ENCODE peak calls at places on chromosomes 11 and 22, in eight cellular contexts. F, J, A, R, N, Q, B and K are unnamed samples.
A peak's percentile ranks its signal among the peaks of the same experiment; 100 is the strongest.

GRCh38 chr22:28939394-28939793 is 56.0 kb downstream of the ZNRF3 start:
- DNase-seq in F (no peak), J (no peak), A (no peak), R (no peak), N (no peak), Q (no peak), B (no peak), K (no peak)

GRCh38 chr22:43789452-43789851 is 22.7 kb downstream of the EFCAB6 start:
- DNase-seq in F (peak; percentile 99), J (peak; percentile 81), A (no peak), R (no peak), N (peak; percentile 87), Q (no peak), B (peak; percentile 94), K (no peak)

GRCh38 chr11:130315354-130315970 is 745 bp upstream of the ZBTB44 start:
- DNase-seq in F (no peak), J (peak; percentile 21), A (no peak), R (peak; percentile 38), N (no peak), Q (peak; percentile 71), B (no peak), K (no peak)

GRCh38 chr11:28981331-28981865 is 873.2 kb downstream of the METTL15 start:
- DNase-seq in F (no peak), J (no peak), A (no peak), R (no peak), N (no peak), Q (no peak), B (no peak), K (no peak)

GRCh38 chr11:17611049-17611448 is 64.0 kb downstream of the OTOG start:
- DNase-seq in F (no peak), J (no peak), A (no peak), R (no peak), N (no peak), Q (no peak), B (no peak), K (no peak)

GRCh38 chr11:11587122-11587521 is 34.7 kb downstream of the GALNT18 start:
- DNase-seq in F (no peak), J (no peak), A (no peak), R (no peak), N (no peak), Q (no peak), B (no peak), K (no peak)

GRCh38 chr11:116893437-116893836 is 56.0 kb upstream of the APOA1 start:
- DNase-seq in F (no peak), J (no peak), A (no peak), R (no peak), N (no peak), Q (no peak), B (no peak), K (no peak)

GRCh38 chr11:11502303-11502828 is 119.4 kb downstream of the GALNT18 start:
- DNase-seq in F (no peak), J (no peak), A (no peak), R (no peak), N (no peak), Q (no peak), B (no peak), K (no peak)

GRCh38 chr22:41557401-41558240 is 3.2 kb upstream of the CSDC2 start:
- DNase-seq in F (peak; percentile 80), J (peak; percentile 79), A (no peak), R (no peak), N (no peak), Q (peak; percentile 24), B (peak; percentile 75), K (no peak)

GRCh38 chr11:121514401-121514981 is 61.7 kb upstream of the SORL1-AS1 start:
- DNase-seq in F (no peak), J (no peak), A (no peak), R (peak; percentile 11), N (no peak), Q (no peak), B (no peak), K (no peak)

GRCh38 chr11:65862191-65862735 is 2.0 kb downstream of the MUS81 start:
- DNase-seq in F (no peak), J (peak; percentile 25), A (no peak), R (no peak), N (peak; percentile 28), Q (no peak), B (no peak), K (no peak)

GRCh38 chr11:78562398-78562797 is 12.3 kb downstream of the NARS2 start:
- DNase-seq in F (peak; percentile 86), J (no peak), A (no peak), R (no peak), N (peak; percentile 58), Q (no peak), B (no peak), K (no peak)

GRCh38 chr11:111674941-111675340 is 72.7 kb downstream of the SIK2 start:
- DNase-seq in F (no peak), J (no peak), A (no peak), R (no peak), N (no peak), Q (no peak), B (no peak), K (no peak)

GRCh38 chr22:36102995-36103394 is 57.6 kb downstream of the APOL3 start:
- DNase-seq in F (no peak), J (no peak), A (no peak), R (no peak), N (no peak), Q (no peak), B (no peak), K (no peak)

GRCh38 chr11:120420572-120420971 is 84.4 kb downstream of the ARHGEF12 start:
- DNase-seq in F (no peak), J (no peak), A (no peak), R (no peak), N (no peak), Q (no peak), B (no peak), K (no peak)

GRCh38 chr22:36863281-36863680 is 2.5 kb downstream of the NCF4 start:
- DNase-seq in F (no peak), J (no peak), A (no peak), R (no peak), N (no peak), Q (no peak), B (no peak), K (no peak)

GRCh38 chr11:131957891-131958290 is 587.5 kb downstream of the NTM start:
- DNase-seq in F (no peak), J (no peak), A (no peak), R (no peak), N (no peak), Q (no peak), B (no peak), K (no peak)

GRCh38 chr11:125170406-125171031 is 6.0 kb downstream of the PKNOX2 start:
- DNase-seq in F (no peak), J (no peak), A (no peak), R (no peak), N (no peak), Q (no peak), B (no peak), K (no peak)

GRCh38 chr11:95788921-95789505 is 569 bp downstream of the FAM76B start:
- DNase-seq in F (peak; percentile 47), J (peak; percentile 19), A (no peak), R (peak; percentile 38), N (peak; percentile 41), Q (peak; percentile 30), B (no peak), K (no peak)

GRCh38 chr22:19760652-19761002 is at the start of gene TBX1:
- DNase-seq in F (no peak), J (no peak), A (no peak), R (no peak), N (no peak), Q (no peak), B (no peak), K (no peak)

GRCh38 chr22:23504522-23504921 is 75.6 kb downstream of the IGLL1 start:
- DNase-seq in F (no peak), J (no peak), A (no peak), R (no peak), N (no peak), Q (no peak), B (no peak), K (no peak)

GRCh38 chr11:112364962-112365481 is 104.4 kb upstream of the PLET1 start:
- DNase-seq in F (peak; percentile 84), J (peak; percentile 79), A (no peak), R (no peak), N (no peak), Q (no peak), B (peak; percentile 58), K (no peak)

GRCh38 chr11:34773826-34774225 is 142.4 kb downstream of the APIP start:
- DNase-seq in F (no peak), J (no peak), A (no peak), R (no peak), N (peak; percentile 68), Q (no peak), B (no peak), K (no peak)

GRCh38 chr11:19191530-19192169 is 10.1 kb downstream of the CSRP3 start:
- DNase-seq in F (no peak), J (no peak), A (no peak), R (no peak), N (no peak), Q (no peak), B (no peak), K (no peak)

GRCh38 chr11:60912223-60912850 is 1.6 kb upstream of the TMEM109 start:
- DNase-seq in F (no peak), J (no peak), A (no peak), R (peak; percentile 27), N (no peak), Q (no peak), B (no peak), K (no peak)

GRCh38 chr11:62497132-62497915 is 49.3 kb downstream of the AHNAK start:
- DNase-seq in F (peak; percentile 68), J (no peak), A (peak; percentile 52), R (no peak), N (peak; percentile 98), Q (no peak), B (no peak), K (peak; percentile 74)

GRCh38 chr11:44619931-44620725 is 54.7 kb downstream of the CD82 start:
- DNase-seq in F (no peak), J (peak; percentile 16), A (no peak), R (no peak), N (no peak), Q (peak; percentile 14), B (no peak), K (no peak)

GRCh38 chr22:31637375-31637937 is 24.6 kb downstream of the PISD start:
- DNase-seq in F (no peak), J (no peak), A (no peak), R (no peak), N (no peak), Q (peak; percentile 71), B (no peak), K (no peak)

GRCh38 chr11:6746086-6746618 is 25.6 kb downstream of the OR2AG2 start:
- DNase-seq in F (no peak), J (no peak), A (no peak), R (peak; percentile 40), N (no peak), Q (peak; percentile 78), B (no peak), K (no peak)

GRCh38 chr11:67632982-67633755 is 3.4 kb upstream of the NUDT8 start:
- DNase-seq in F (no peak), J (no peak), A (no peak), R (no peak), N (no peak), Q (no peak), B (no peak), K (no peak)

GRCh38 chr22:45969801-45970464 is 7.0 kb downstream of the WNT7B start:
- DNase-seq in F (no peak), J (no peak), A (no peak), R (no peak), N (no peak), Q (no peak), B (no peak), K (no peak)

GRCh38 chr22:40818747-40819662 is at the start of gene SLC25A17:
- DNase-seq in F (peak; percentile 70), J (peak; percentile 88), A (peak; percentile 82), R (peak; percentile 89), N (peak; percentile 78), Q (peak; percentile 88), B (peak; percentile 30), K (peak; percentile 66)

GRCh38 chr11:65524747-65525658 is at the start of gene SCYL1:
- DNase-seq in F (peak; percentile 78), J (peak; percentile 86), A (no peak), R (peak; percentile 79), N (no peak), Q (peak; percentile 81), B (peak; percentile 77), K (no peak)

GRCh38 chr11:31968774-31969433 is 122.0 kb upstream of the RCN1 start:
- DNase-seq in F (peak; percentile 74), J (peak; percentile 19), A (no peak), R (no peak), N (no peak), Q (no peak), B (no peak), K (no peak)